ENCODE peak calls at places on chromosomes 5 and 9, in six cellular contexts. One of them, this sample, is unnamed.

GRCh38 chr5:78824826-78825225 is 160.3 kb downstream of the ARSB start:
- DNase-seq in trophoblast cell: no peak
- DNase-seq in activated T-cell treated with anti-CD3 and anti-CD28 coated beads, Interleukin-2, amount 50 U/mL, for 1 hour: no peak
- DNase-seq in nephron progenitor cell: no peak
- DNase-seq in DMS 273 treated with DMSO at 0.1 percent for 48 hours: no peak
- DNase-seq in endothelial cell: no peak
- DNase-seq in this sample: no peak

GRCh38 chr9:75990181-75990580 is 99.7 kb downstream of the PCSK5 start:
- DNase-seq in trophoblast cell: no peak
- DNase-seq in activated T-cell treated with anti-CD3 and anti-CD28 coated beads, Interleukin-2, amount 50 U/mL, for 1 hour: no peak
- DNase-seq in nephron progenitor cell: no peak
- DNase-seq in DMS 273 treated with DMSO at 0.1 percent for 48 hours: no peak
- DNase-seq in endothelial cell: no peak
- DNase-seq in this sample: no peak

GRCh38 chr9:70142101-70142500 is 98.5 kb downstream of the MAMDC2 start:
- DNase-seq in trophoblast cell: no peak
- DNase-seq in activated T-cell treated with anti-CD3 and anti-CD28 coated beads, Interleukin-2, amount 50 U/mL, for 1 hour: no peak
- DNase-seq in nephron progenitor cell: no peak
- DNase-seq in DMS 273 treated with DMSO at 0.1 percent for 48 hours: no peak
- DNase-seq in endothelial cell: no peak
- DNase-seq in this sample: no peak

GRCh38 chr5:157108961-157109360 is at the start of gene HAVCR2:
- DNase-seq in trophoblast cell: peak; percentile 12
- DNase-seq in activated T-cell treated with anti-CD3 and anti-CD28 coated beads, Interleukin-2, amount 50 U/mL, for 1 hour: peak; percentile 33
- DNase-seq in nephron progenitor cell: no peak
- DNase-seq in DMS 273 treated with DMSO at 0.1 percent for 48 hours: no peak
- DNase-seq in endothelial cell: no peak
- DNase-seq in this sample: no peak

GRCh38 chr5:135833961-135834638 is 363 bp upstream of the SLC25A48 start:
- DNase-seq in trophoblast cell: no peak
- DNase-seq in activated T-cell treated with anti-CD3 and anti-CD28 coated beads, Interleukin-2, amount 50 U/mL, for 1 hour: no peak
- DNase-seq in nephron progenitor cell: no peak
- DNase-seq in DMS 273 treated with DMSO at 0.1 percent for 48 hours: no peak
- DNase-seq in endothelial cell: no peak
- DNase-seq in this sample: no peak

GRCh38 chr5:104146652-104147051 is 584.1 kb upstream of the NUDT12 start:
- DNase-seq in trophoblast cell: no peak
- DNase-seq in activated T-cell treated with anti-CD3 and anti-CD28 coated beads, Interleukin-2, amount 50 U/mL, for 1 hour: no peak
- DNase-seq in nephron progenitor cell: no peak
- DNase-seq in DMS 273 treated with DMSO at 0.1 percent for 48 hours: no peak
- DNase-seq in endothelial cell: no peak
- DNase-seq in this sample: no peak

GRCh38 chr9:32698706-32699277 is 63.3 kb upstream of the TAF1L start:
- DNase-seq in trophoblast cell: peak; percentile 6
- DNase-seq in activated T-cell treated with anti-CD3 and anti-CD28 coated beads, Interleukin-2, amount 50 U/mL, for 1 hour: no peak
- DNase-seq in nephron progenitor cell: no peak
- DNase-seq in DMS 273 treated with DMSO at 0.1 percent for 48 hours: no peak
- DNase-seq in endothelial cell: no peak
- DNase-seq in this sample: no peak

GRCh38 chr5:73104326-73104725 is 16.0 kb upstream of the TMEM171 start:
- DNase-seq in trophoblast cell: no peak
- DNase-seq in activated T-cell treated with anti-CD3 and anti-CD28 coated beads, Interleukin-2, amount 50 U/mL, for 1 hour: no peak
- DNase-seq in nephron progenitor cell: no peak
- DNase-seq in DMS 273 treated with DMSO at 0.1 percent for 48 hours: no peak
- DNase-seq in endothelial cell: no peak
- DNase-seq in this sample: peak; percentile 15

GRCh38 chr5:103224118-103224893 is 34.3 kb upstream of the MACIR start:
- DNase-seq in trophoblast cell: peak; percentile 78
- DNase-seq in activated T-cell treated with anti-CD3 and anti-CD28 coated beads, Interleukin-2, amount 50 U/mL, for 1 hour: peak; percentile 24
- DNase-seq in nephron progenitor cell: peak; percentile 47
- DNase-seq in DMS 273 treated with DMSO at 0.1 percent for 48 hours: peak; percentile 28
- DNase-seq in endothelial cell: peak; percentile 47
- DNase-seq in this sample: peak; percentile 75

GRCh38 chr9:124654431-124654830 is 116.7 kb downstream of the NR6A1 start:
- DNase-seq in trophoblast cell: no peak
- DNase-seq in activated T-cell treated with anti-CD3 and anti-CD28 coated beads, Interleukin-2, amount 50 U/mL, for 1 hour: no peak
- DNase-seq in nephron progenitor cell: no peak
- DNase-seq in DMS 273 treated with DMSO at 0.1 percent for 48 hours: no peak
- DNase-seq in endothelial cell: no peak
- DNase-seq in this sample: no peak

GRCh38 chr9:137366891-137367381 is 56.0 kb downstream of the EXD3 start:
- DNase-seq in trophoblast cell: no peak
- DNase-seq in activated T-cell treated with anti-CD3 and anti-CD28 coated beads, Interleukin-2, amount 50 U/mL, for 1 hour: no peak
- DNase-seq in nephron progenitor cell: no peak
- DNase-seq in DMS 273 treated with DMSO at 0.1 percent for 48 hours: no peak
- DNase-seq in endothelial cell: no peak
- DNase-seq in this sample: no peak

GRCh38 chr5:17305024-17305423 is 87.6 kb downstream of the BASP1 start:
- DNase-seq in trophoblast cell: peak; percentile 74
- DNase-seq in activated T-cell treated with anti-CD3 and anti-CD28 coated beads, Interleukin-2, amount 50 U/mL, for 1 hour: no peak
- DNase-seq in nephron progenitor cell: no peak
- DNase-seq in DMS 273 treated with DMSO at 0.1 percent for 48 hours: no peak
- DNase-seq in endothelial cell: no peak
- DNase-seq in this sample: no peak

GRCh38 chr5:149761461-149761860 is 31.4 kb downstream of the PPARGC1B start:
- DNase-seq in trophoblast cell: peak; percentile 53
- DNase-seq in activated T-cell treated with anti-CD3 and anti-CD28 coated beads, Interleukin-2, amount 50 U/mL, for 1 hour: no peak
- DNase-seq in nephron progenitor cell: no peak
- DNase-seq in DMS 273 treated with DMSO at 0.1 percent for 48 hours: no peak
- DNase-seq in endothelial cell: no peak
- DNase-seq in this sample: no peak

GRCh38 chr5:153714732-153715287 is 224.3 kb downstream of the GRIA1 start:
- DNase-seq in trophoblast cell: no peak
- DNase-seq in activated T-cell treated with anti-CD3 and anti-CD28 coated beads, Interleukin-2, amount 50 U/mL, for 1 hour: no peak
- DNase-seq in nephron progenitor cell: no peak
- DNase-seq in DMS 273 treated with DMSO at 0.1 percent for 48 hours: no peak
- DNase-seq in endothelial cell: no peak
- DNase-seq in this sample: no peak

GRCh38 chr5:111028865-111029264 is 42.6 kb upstream of the TSLP start:
- DNase-seq in trophoblast cell: no peak
- DNase-seq in activated T-cell treated with anti-CD3 and anti-CD28 coated beads, Interleukin-2, amount 50 U/mL, for 1 hour: no peak
- DNase-seq in nephron progenitor cell: no peak
- DNase-seq in DMS 273 treated with DMSO at 0.1 percent for 48 hours: no peak
- DNase-seq in endothelial cell: no peak
- DNase-seq in this sample: no peak

GRCh38 chr5:14644623-14645237 is 19.8 kb upstream of the OTULIN start:
- DNase-seq in trophoblast cell: no peak
- DNase-seq in activated T-cell treated with anti-CD3 and anti-CD28 coated beads, Interleukin-2, amount 50 U/mL, for 1 hour: no peak
- DNase-seq in nephron progenitor cell: no peak
- DNase-seq in DMS 273 treated with DMSO at 0.1 percent for 48 hours: no peak
- DNase-seq in endothelial cell: no peak
- DNase-seq in this sample: no peak

GRCh38 chr9:32631991-32632390 is 3.5 kb downstream of the TAF1L start:
- DNase-seq in trophoblast cell: peak; percentile 48
- DNase-seq in activated T-cell treated with anti-CD3 and anti-CD28 coated beads, Interleukin-2, amount 50 U/mL, for 1 hour: no peak
- DNase-seq in nephron progenitor cell: no peak
- DNase-seq in DMS 273 treated with DMSO at 0.1 percent for 48 hours: no peak
- DNase-seq in endothelial cell: no peak
- DNase-seq in this sample: no peak

This sample was measured in neural progenitor cell.